ENCODE peak calls at places on chromosomes 12 and 14, in eight cellular contexts. D is thoracic aorta; S is H54; R is NCI-H2171; K is ovary; I is substantia nigra; Y is activated naive CD4-positive, alpha-beta T cell treated with anti-CD3 and anti-CD28 coated beads, Interleukin-2, amount 50 U/mL, for 16 hours; Z is germinal center. H is an unnamed sample.

GRCh38 chr12:104057771-104058197 is 6.5 kb upstream of the HCFC2 start:
- DNase-seq in D (no peak), S (no peak), R (peak), K (no peak), I (no peak), Y (no peak), Z (peak), H (no peak)

GRCh38 chr14:104781271-104782077 is 14.1 kb downstream of the AKT1 start:
- DNase-seq in D (no peak), S (no peak), R (no peak), K (no peak), I (no peak), Y (no peak), Z (no peak), H (no peak)

GRCh38 chr12:42372154-42372791 is 46.3 kb downstream of the PPHLN1 start:
- DNase-seq in D (no peak), S (peak), R (peak), K (no peak), I (no peak), Y (no peak), Z (peak), H (peak)

GRCh38 chr12:57157588-57158173 is 10.3 kb upstream of the LRP1-AS start:
- DNase-seq in D (no peak), S (no peak), R (no peak), K (no peak), I (no peak), Y (no peak), Z (no peak), H (no peak)

GRCh38 chr14:104678346-104678745 is 11.1 kb upstream of the INF2 start:
- DNase-seq in D (no peak), S (no peak), R (peak), K (peak), I (no peak), Y (no peak), Z (no peak), H (peak)

GRCh38 chr12:66885115-66885875 is 206.4 kb upstream of the GRIP1 start:
- DNase-seq in D (no peak), S (no peak), R (peak), K (no peak), I (no peak), Y (no peak), Z (no peak), H (no peak)

GRCh38 chr14:52279405-52279804 is 11.9 kb downstream of the PTGDR start:
- DNase-seq in D (no peak), S (peak), R (no peak), K (no peak), I (no peak), Y (no peak), Z (no peak), H (no peak)

GRCh38 chr12:112116232-112117060 is 7.9 kb upstream of the NAA25 start:
- DNase-seq in D (no peak), S (peak), R (peak), K (peak), I (peak), Y (no peak), Z (peak), H (peak)

GRCh38 chr12:117501470-117501869 is 140.0 kb upstream of the NOS1 start:
- DNase-seq in D (no peak), S (no peak), R (no peak), K (no peak), I (no peak), Y (no peak), Z (no peak), H (no peak)

GRCh38 chr14:93030761-93031160 is 85.0 kb downstream of the ITPK1 start:
- DNase-seq in D (no peak), S (no peak), R (no peak), K (no peak), I (no peak), Y (no peak), Z (no peak), H (no peak)

H was measured in Calu3.